ENCODE peak calls at places on chromosomes 12 and 14, in seven cellular contexts. One of them, this sample, is unnamed.

GRCh38 chr12:78671295-78671694 is 193.3 kb upstream of the SYT1 start:
- DNase-seq in suprapubic skin: no peak
- DNase-seq in spleen: no peak
- DNase-seq in gastrocnemius medialis: no peak
- DNase-seq in uterus: no peak
- DNase-seq in sigmoid colon: no peak
- DNase-seq in Peyer's patch: no peak
- DNase-seq in this sample: no peak

GRCh38 chr12:14910090-14910915 is 24.6 kb upstream of the MGP start:
- DNase-seq in Peyer's patch: no peak
- DNase-seq in uterus: no peak
- DNase-seq in suprapubic skin: no peak
- DNase-seq in sigmoid colon: no peak
- DNase-seq in spleen: no peak
- DNase-seq in gastrocnemius medialis: no peak
- DNase-seq in this sample: no peak

GRCh38 chr12:30973830-30974229 is 47.3 kb downstream of the TSPAN11 start:
- DNase-seq in suprapubic skin: no peak
- DNase-seq in spleen: no peak
- DNase-seq in sigmoid colon: no peak
- DNase-seq in gastrocnemius medialis: no peak
- DNase-seq in uterus: no peak
- DNase-seq in Peyer's patch: no peak
- DNase-seq in this sample: no peak

GRCh38 chr12:25756974-25757665 is 201.4 kb upstream of the RASSF8 start:
- DNase-seq in gastrocnemius medialis: no peak
- DNase-seq in sigmoid colon: no peak
- DNase-seq in uterus: no peak
- DNase-seq in suprapubic skin: no peak
- DNase-seq in Peyer's patch: no peak
- DNase-seq in spleen: no peak
- DNase-seq in this sample: no peak

GRCh38 chr14:89924224-89924623 is 30.3 kb downstream of the EFCAB11 start:
- DNase-seq in suprapubic skin: no peak
- DNase-seq in uterus: no peak
- DNase-seq in sigmoid colon: no peak
- DNase-seq in Peyer's patch: no peak
- DNase-seq in spleen: no peak
- DNase-seq in gastrocnemius medialis: no peak
- DNase-seq in this sample: no peak

GRCh38 chr12:56565510-56566101 is 44.0 kb downstream of the RBMS2 start:
- DNase-seq in uterus: peak; percentile 80
- DNase-seq in sigmoid colon: peak; percentile 94
- DNase-seq in spleen: peak; percentile 81
- DNase-seq in Peyer's patch: peak; percentile 64
- DNase-seq in suprapubic skin: peak; percentile 88
- DNase-seq in gastrocnemius medialis: peak; percentile 43
- DNase-seq in this sample: peak; percentile 47

GRCh38 chr12:2960432-2960956 is 1.3 kb downstream of the TEAD4 start:
- DNase-seq in Peyer's patch: no peak
- DNase-seq in gastrocnemius medialis: peak; percentile 62
- DNase-seq in uterus: no peak
- DNase-seq in spleen: no peak
- DNase-seq in sigmoid colon: no peak
- DNase-seq in suprapubic skin: no peak
- DNase-seq in this sample: no peak

GRCh38 chr12:91722072-91722471 is 423.6 kb downstream of the BTG1 start:
- DNase-seq in suprapubic skin: no peak
- DNase-seq in uterus: no peak
- DNase-seq in Peyer's patch: no peak
- DNase-seq in sigmoid colon: no peak
- DNase-seq in gastrocnemius medialis: no peak
- DNase-seq in spleen: no peak
- DNase-seq in this sample: no peak

GRCh38 chr14:96245710-96246534 is 10.1 kb upstream of the BDKRB1 start:
- DNase-seq in spleen: peak; percentile 27
- DNase-seq in uterus: no peak
- DNase-seq in Peyer's patch: no peak
- DNase-seq in gastrocnemius medialis: no peak
- DNase-seq in sigmoid colon: no peak
- DNase-seq in suprapubic skin: no peak
- DNase-seq in this sample: no peak

GRCh38 chr14:20454359-20454644 is 310 bp downstream of the OSGEP start:
- DNase-seq in Peyer's patch: no peak
- DNase-seq in suprapubic skin: no peak
- DNase-seq in sigmoid colon: no peak
- DNase-seq in uterus: peak; percentile 74
- DNase-seq in gastrocnemius medialis: peak; percentile 81
- DNase-seq in spleen: no peak
- DNase-seq in this sample: peak; percentile 94

GRCh38 chr14:100383727-100384158 is 60.6 kb downstream of the SLC25A47 start:
- DNase-seq in suprapubic skin: no peak
- DNase-seq in uterus: peak; percentile 49
- DNase-seq in Peyer's patch: peak; percentile 78
- DNase-seq in spleen: peak; percentile 90
- DNase-seq in sigmoid colon: peak; percentile 74
- DNase-seq in gastrocnemius medialis: peak; percentile 36
- DNase-seq in this sample: peak; percentile 63

GRCh38 chr12:69495071-69495470 is 24.9 kb downstream of the FRS2 start:
- DNase-seq in gastrocnemius medialis: no peak
- DNase-seq in spleen: no peak
- DNase-seq in Peyer's patch: no peak
- DNase-seq in suprapubic skin: no peak
- DNase-seq in uterus: no peak
- DNase-seq in sigmoid colon: no peak
- DNase-seq in this sample: no peak

GRCh38 chr14:39025810-39026627 is 77.0 kb downstream of the SEC23A start:
- DNase-seq in suprapubic skin: no peak
- DNase-seq in uterus: no peak
- DNase-seq in sigmoid colon: no peak
- DNase-seq in gastrocnemius medialis: no peak
- DNase-seq in Peyer's patch: no peak
- DNase-seq in spleen: no peak
- DNase-seq in this sample: no peak

GRCh38 chr14:85415015-85415712 is 114.8 kb upstream of the FLRT2 start:
- DNase-seq in spleen: no peak
- DNase-seq in Peyer's patch: no peak
- DNase-seq in sigmoid colon: peak; percentile 65
- DNase-seq in uterus: peak; percentile 53
- DNase-seq in suprapubic skin: peak; percentile 68
- DNase-seq in gastrocnemius medialis: peak; percentile 19
- DNase-seq in this sample: peak; percentile 21

GRCh38 chr14:77204457-77204796 is 22.8 kb downstream of the TMEM63C start:
- DNase-seq in spleen: no peak
- DNase-seq in gastrocnemius medialis: no peak
- DNase-seq in sigmoid colon: no peak
- DNase-seq in suprapubic skin: no peak
- DNase-seq in uterus: no peak
- DNase-seq in Peyer's patch: no peak
- DNase-seq in this sample: no peak

GRCh38 chr14:92334050-92334449 is 11.1 kb downstream of the SLC24A4 start:
- DNase-seq in uterus: no peak
- DNase-seq in sigmoid colon: no peak
- DNase-seq in Peyer's patch: no peak
- DNase-seq in suprapubic skin: no peak
- DNase-seq in spleen: no peak
- DNase-seq in gastrocnemius medialis: no peak
- DNase-seq in this sample: no peak

GRCh38 chr12:92041742-92042141 is 103.9 kb downstream of the BTG1 start:
- DNase-seq in Peyer's patch: no peak
- DNase-seq in gastrocnemius medialis: no peak
- DNase-seq in spleen: no peak
- DNase-seq in uterus: no peak
- DNase-seq in sigmoid colon: no peak
- DNase-seq in suprapubic skin: no peak
- DNase-seq in this sample: no peak

GRCh38 chr12:12813120-12814101 is at the start of gene DDX47:
- DNase-seq in uterus: peak; percentile 96
- DNase-seq in Peyer's patch: peak; percentile 97
- DNase-seq in suprapubic skin: peak; percentile 98
- DNase-seq in gastrocnemius medialis: peak; percentile 93
- DNase-seq in spleen: peak; percentile 99
- DNase-seq in sigmoid colon: peak; percentile 97
- DNase-seq in this sample: peak; percentile 97
- TF ChIP-seq POLR2A in uterus: peak; percentile 59
- TF ChIP-seq POLR2A in Peyer's patch: peak; percentile 43
- TF ChIP-seq POLR2A in suprapubic skin: peak; percentile 56
- TF ChIP-seq POLR2A in gastrocnemius medialis: peak; percentile 15
- TF ChIP-seq POLR2A in spleen: no peak
- TF ChIP-seq POLR2A in sigmoid colon: peak; percentile 23
- TF ChIP-seq POLR2A in this sample: peak; percentile 80

GRCh38 chr14:70600382-70601157 is at the start of gene MED6:
- DNase-seq in Peyer's patch: peak; percentile 90
- DNase-seq in gastrocnemius medialis: peak; percentile 91
- DNase-seq in uterus: peak; percentile 94
- DNase-seq in suprapubic skin: peak; percentile 95
- DNase-seq in spleen: peak; percentile 97
- DNase-seq in sigmoid colon: peak; percentile 97
- DNase-seq in this sample: peak; percentile 93
- TF ChIP-seq POLR2A in Peyer's patch: no peak
- TF ChIP-seq POLR2A in gastrocnemius medialis: no peak
- TF ChIP-seq POLR2A in uterus: no peak
- TF ChIP-seq POLR2A in suprapubic skin: peak; percentile 15
- TF ChIP-seq POLR2A in spleen: no peak
- TF ChIP-seq POLR2A in sigmoid colon: no peak
- TF ChIP-seq POLR2A in this sample: peak; percentile 64

GRCh38 chr14:65229431-65230286 is 127.3 kb upstream of the MAX start:
- DNase-seq in suprapubic skin: peak; percentile 71
- DNase-seq in sigmoid colon: no peak
- DNase-seq in spleen: peak; percentile 85
- DNase-seq in uterus: no peak
- DNase-seq in gastrocnemius medialis: no peak
- DNase-seq in Peyer's patch: peak; percentile 76
- DNase-seq in this sample: peak; percentile 58
- TF ChIP-seq POLR2A in suprapubic skin: no peak
- TF ChIP-seq POLR2A in sigmoid colon: no peak
- TF ChIP-seq POLR2A in spleen: no peak
- TF ChIP-seq POLR2A in uterus: no peak
- TF ChIP-seq POLR2A in gastrocnemius medialis: no peak
- TF ChIP-seq POLR2A in Peyer's patch: no peak
- TF ChIP-seq POLR2A in this sample: no peak

GRCh38 chr14:68099348-68100045 is 279.9 kb downstream of the RAD51B start:
- DNase-seq in sigmoid colon: peak; percentile 85
- DNase-seq in Peyer's patch: no peak
- DNase-seq in gastrocnemius medialis: peak; percentile 14
- DNase-seq in uterus: peak; percentile 53
- DNase-seq in suprapubic skin: no peak
- DNase-seq in spleen: no peak
- DNase-seq in this sample: no peak

GRCh38 chr14:68106917-68107316 is 287.3 kb downstream of the RAD51B start:
- DNase-seq in spleen: no peak
- DNase-seq in sigmoid colon: no peak
- DNase-seq in uterus: no peak
- DNase-seq in suprapubic skin: no peak
- DNase-seq in Peyer's patch: no peak
- DNase-seq in gastrocnemius medialis: no peak
- DNase-seq in this sample: no peak

GRCh38 chr14:68104518-68104917 is 284.9 kb downstream of the RAD51B start:
- DNase-seq in Peyer's patch: no peak
- DNase-seq in suprapubic skin: no peak
- DNase-seq in gastrocnemius medialis: no peak
- DNase-seq in spleen: no peak
- DNase-seq in uterus: no peak
- DNase-seq in sigmoid colon: no peak
- DNase-seq in this sample: no peak

GRCh38 chr14:68106456-68106855 is 286.9 kb downstream of the RAD51B start:
- DNase-seq in gastrocnemius medialis: no peak
- DNase-seq in Peyer's patch: no peak
- DNase-seq in spleen: no peak
- DNase-seq in suprapubic skin: no peak
- DNase-seq in uterus: no peak
- DNase-seq in sigmoid colon: no peak
- DNase-seq in this sample: no peak

GRCh38 chr14:68103841-68104240 is 284.3 kb downstream of the RAD51B start:
- DNase-seq in sigmoid colon: peak; percentile 73
- DNase-seq in uterus: no peak
- DNase-seq in gastrocnemius medialis: no peak
- DNase-seq in Peyer's patch: no peak
- DNase-seq in suprapubic skin: no peak
- DNase-seq in spleen: no peak
- DNase-seq in this sample: no peak
- TF ChIP-seq POLR2A in sigmoid colon: no peak
- TF ChIP-seq POLR2A in uterus: no peak
- TF ChIP-seq POLR2A in gastrocnemius medialis: no peak
- TF ChIP-seq POLR2A in Peyer's patch: no peak
- TF ChIP-seq POLR2A in suprapubic skin: no peak
- TF ChIP-seq POLR2A in spleen: no peak
- TF ChIP-seq POLR2A in this sample: no peak

DNA sequence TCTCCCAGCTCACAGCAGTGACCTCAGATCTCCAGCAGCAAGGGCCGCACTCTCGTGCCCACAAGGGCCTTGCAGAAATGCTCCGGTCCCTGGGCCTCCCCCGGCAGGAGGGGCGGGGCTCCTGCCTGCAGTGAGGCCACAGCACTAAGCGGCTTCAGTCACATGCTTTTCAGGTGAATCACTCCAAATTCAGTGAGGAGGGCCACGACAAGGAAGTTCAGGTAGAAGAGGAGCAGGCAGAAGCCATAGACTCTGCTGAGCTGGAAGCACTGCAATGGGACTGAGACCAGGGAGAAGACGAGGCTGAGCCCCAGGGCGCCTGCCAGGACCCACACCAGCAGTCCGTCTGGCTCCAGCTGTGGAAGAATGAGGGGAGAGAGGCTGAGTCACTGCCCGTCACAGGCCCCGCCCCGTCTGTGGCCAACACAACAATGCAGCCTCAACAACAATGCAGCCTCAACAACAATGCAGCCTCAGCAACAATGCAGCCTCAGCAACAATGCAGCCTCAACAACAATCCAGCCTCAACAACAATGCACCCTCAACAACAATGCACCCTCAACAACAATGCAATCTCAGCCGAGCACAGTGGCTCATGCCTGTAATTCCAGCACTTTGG is 35.2 kb downstream of the SLC8B1 start:
- DNase-seq in spleen: no peak
- DNase-seq in Peyer's patch: no peak
- DNase-seq in suprapubic skin: no peak
- DNase-seq in uterus: peak; percentile 49
- DNase-seq in sigmoid colon: peak; percentile 81
- DNase-seq in gastrocnemius medialis: peak; percentile 71
- DNase-seq in this sample: peak; percentile 25
- TF ChIP-seq POLR2A in spleen: no peak
- TF ChIP-seq POLR2A in Peyer's patch: no peak
- TF ChIP-seq POLR2A in suprapubic skin: no peak
- TF ChIP-seq POLR2A in uterus: no peak
- TF ChIP-seq POLR2A in sigmoid colon: no peak
- TF ChIP-seq POLR2A in gastrocnemius medialis: no peak
- TF ChIP-seq POLR2A in this sample: no peak

GRCh38 chr12:132565365-132565764 is 45.0 kb downstream of the LRCOL1 start:
- DNase-seq in suprapubic skin: no peak
- DNase-seq in spleen: no peak
- DNase-seq in sigmoid colon: no peak
- DNase-seq in gastrocnemius medialis: no peak
- DNase-seq in uterus: no peak
- DNase-seq in Peyer's patch: no peak
- DNase-seq in this sample: no peak
- TF ChIP-seq POLR2A in suprapubic skin: no peak
- TF ChIP-seq POLR2A in spleen: no peak
- TF ChIP-seq POLR2A in sigmoid colon: no peak
- TF ChIP-seq POLR2A in gastrocnemius medialis: no peak
- TF ChIP-seq POLR2A in uterus: no peak
- TF ChIP-seq POLR2A in Peyer's patch: no peak
- TF ChIP-seq POLR2A in this sample: no peak

GRCh38 chr14:60722163-60722835 is 1.9 kb downstream of the SIX4 start:
- DNase-seq in suprapubic skin: no peak
- DNase-seq in sigmoid colon: no peak
- DNase-seq in gastrocnemius medialis: peak; percentile 34
- DNase-seq in spleen: peak; percentile 74
- DNase-seq in Peyer's patch: peak; percentile 48
- DNase-seq in uterus: peak; percentile 19
- DNase-seq in this sample: peak; percentile 27
- TF ChIP-seq POLR2A in suprapubic skin: no peak
- TF ChIP-seq POLR2A in sigmoid colon: no peak
- TF ChIP-seq POLR2A in gastrocnemius medialis: no peak
- TF ChIP-seq POLR2A in spleen: no peak
- TF ChIP-seq POLR2A in Peyer's patch: no peak
- TF ChIP-seq POLR2A in uterus: no peak
- TF ChIP-seq POLR2A in this sample: no peak